ENCODE peak calls at places on chromosomes 12 and 14, in eight cellular contexts. W is H1, P is breast epithelium, U is stomach, R is lower lobe of right lung, I is lung, D is GM23248, J is thoracic aorta. C is an unnamed sample.

GRCh38 chr12:92041742-92042141 is 103.9 kb downstream of the BTG1 start:
- DNase-seq in P (no peak), U (no peak), J (no peak), W (no peak), D (no peak), R (no peak), I (no peak), C (no peak)

GRCh38 chr12:117417004-117417403 is 55.6 kb upstream of the NOS1 start:
- DNase-seq in U (no peak), P (no peak), I (no peak), W (no peak), D (no peak), J (no peak), R (no peak), C (no peak)

GRCh38 chr12:15662983-15663659 is 126.1 kb downstream of the EPS8 start:
- DNase-seq in J (no peak), U (no peak), D (no peak), I (no peak), W (no peak), R (no peak), P (no peak), C (no peak)

GRCh38 chr14:30270200-30271161 is 288.5 kb upstream of the G2E3 start:
- DNase-seq in J (peak), P (peak), R (peak), U (peak), D (peak), I (peak), W (peak), C (peak)

GRCh38 chr12:77167801-77168200 is 102.4 kb upstream of the E2F7 start:
- DNase-seq in I (no peak), R (no peak), J (no peak), D (peak), U (no peak), P (no peak), W (no peak), C (no peak)

GRCh38 chr12:80551897-80552296 is 107.9 kb downstream of the PTPRQ start:
- DNase-seq in W (no peak), P (no peak), D (peak), J (peak), R (no peak), I (no peak), U (no peak), C (peak)

GRCh38 chr14:92718659-92719058 is 29.8 kb downstream of the LGMN start:
- DNase-seq in W (no peak), P (no peak), U (no peak), J (no peak), I (no peak), D (peak), R (no peak), C (no peak)

GRCh38 chr14:105581551-105582341 is 55.4 kb downstream of the TMEM121 start:
- DNase-seq in I (no peak), D (no peak), W (no peak), U (no peak), R (no peak), J (no peak), P (peak), C (no peak)

GRCh38 chr12:69059465-69060457 is 126.8 kb upstream of the CPM start:
- DNase-seq in R (no peak), D (peak), P (no peak), I (no peak), U (no peak), J (no peak), W (no peak), C (peak)

GRCh38 chr14:98956181-98956580 is 315.8 kb downstream of the BCL11B start:
- DNase-seq in D (no peak), P (no peak), I (no peak), W (no peak), J (no peak), U (no peak), R (no peak), C (no peak)

GRCh38 chr12:98352218-98352811 is 163.1 kb upstream of the TMPO start:
- DNase-seq in W (peak), I (no peak), U (no peak), P (no peak), D (peak), R (no peak), J (no peak), C (peak)

GRCh38 chr12:130299574-130299973 is 38.1 kb upstream of the PIWIL1 start:
- DNase-seq in P (no peak), R (no peak), D (no peak), W (no peak), U (no peak), J (no peak), I (no peak), C (no peak)

GRCh38 chr12:104603545-104603973 is 146.8 kb downstream of the CHST11 start:
- DNase-seq in I (no peak), W (no peak), P (no peak), R (no peak), J (no peak), U (no peak), D (peak), C (no peak)

GRCh38 chr14:94008234-94008633 is 11.1 kb downstream of the CCDC197 start:
- DNase-seq in U (no peak), D (no peak), R (no peak), I (no peak), W (no peak), J (no peak), P (no peak), C (no peak)

GRCh38 chr12:32920506-32921085 is 24.0 kb upstream of the PKP2 start:
- DNase-seq in I (no peak), R (no peak), P (no peak), W (no peak), U (no peak), J (no peak), D (no peak), C (peak)

GRCh38 chr12:46915861-46916260 is 90.1 kb upstream of the SLC38A4 start:
- DNase-seq in R (no peak), I (no peak), P (no peak), W (no peak), D (peak), U (no peak), J (no peak), C (no peak)

GRCh38 chr14:94285158-94285557 is 7.9 kb downstream of the SERPINA10 start:
- DNase-seq in R (no peak), J (no peak), P (no peak), U (no peak), W (no peak), D (no peak), I (no peak), C (no peak)

GRCh38 chr12:977163-977562 is 13.9 kb upstream of the ERC1 start:
- DNase-seq in D (no peak), W (no peak), P (no peak), J (no peak), I (no peak), R (no peak), U (no peak), C (no peak)

GRCh38 chr14:52871606-52872005 is 79.2 kb downstream of the FERMT2 start:
- DNase-seq in W (no peak), U (no peak), I (no peak), J (no peak), R (no peak), D (peak), P (no peak), C (no peak)

GRCh38 chr14:56666716-56667115 is 87.1 kb downstream of the TMEM260 start:
- DNase-seq in D (peak), R (no peak), P (no peak), J (no peak), I (no peak), W (no peak), U (no peak), C (no peak)

GRCh38 chr14:104562606-104563005 is 17.0 kb upstream of the C14orf180 start:
- DNase-seq in U (no peak), J (no peak), I (no peak), P (no peak), W (no peak), D (no peak), R (no peak), C (no peak)

GRCh38 chr12:96431067-96431466 is 30.8 kb upstream of the CDK17 start:
- DNase-seq in I (no peak), W (no peak), J (no peak), U (no peak), P (no peak), D (no peak), R (no peak), C (no peak)

GRCh38 chr12:96438330-96438729 is 38.1 kb upstream of the CDK17 start:
- DNase-seq in J (no peak), W (no peak), R (no peak), I (no peak), U (no peak), P (no peak), D (no peak), C (no peak)

GRCh38 chr12:96436366-96437295 is 36.4 kb upstream of the CDK17 start:
- DNase-seq in I (no peak), P (no peak), R (no peak), J (no peak), U (no peak), W (no peak), D (no peak), C (no peak)

DNA sequence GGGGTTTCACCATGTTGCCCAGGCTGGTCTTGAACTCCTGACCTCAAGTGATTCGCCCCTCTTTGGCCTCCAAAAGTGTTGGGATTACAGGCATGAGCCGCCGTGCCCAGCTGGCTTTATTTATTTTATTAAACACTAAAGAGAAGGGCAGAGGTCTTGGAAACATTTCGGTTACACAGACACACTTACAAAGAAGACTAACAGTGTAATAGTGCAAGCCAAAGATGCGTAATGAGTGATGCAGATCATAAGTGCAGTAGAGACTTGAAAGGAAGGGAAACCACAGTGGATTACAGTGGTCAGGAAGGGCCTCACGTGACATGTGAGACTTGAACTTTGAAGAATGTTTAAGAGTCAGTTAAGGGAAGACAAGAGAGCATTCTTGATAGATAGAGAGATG is 33.9 kb upstream of the CDK17 start:
- DNase-seq in U (no peak), W (no peak), R (no peak), I (no peak), J (no peak), P (no peak), D (peak), C (no peak)
- H3K27ac ChIP-seq in U (peak), W (no peak), R (no peak), I (no peak), J (no peak), P (no peak), D (peak), C (peak)

GRCh38 chr14:102729268-102729667 is 48.0 kb upstream of the TRAF3 start:
- DNase-seq in U (no peak), J (no peak), P (no peak), D (no peak), W (no peak), R (no peak), I (no peak), C (no peak)
- H3K27ac ChIP-seq in U (no peak), J (no peak), P (no peak), D (no peak), W (no peak), R (no peak), I (no peak), C (no peak)

GRCh38 chr14:28280530-28280929 is 486.1 kb upstream of the FOXG1 start:
- DNase-seq in U (no peak), J (no peak), P (no peak), W (no peak), R (no peak), D (no peak), I (no peak), C (no peak)

GRCh38 chr14:28280997-28281598 is 485.5 kb upstream of the FOXG1 start:
- DNase-seq in I (no peak), J (no peak), P (no peak), D (no peak), U (no peak), W (no peak), R (no peak), C (no peak)
- H3K27ac ChIP-seq in I (no peak), J (no peak), P (no peak), D (no peak), U (no peak), W (no peak), R (no peak), C (no peak)

GRCh38 chr12:49358548-49359141 is 8.6 kb upstream of the SPATS2 start:
- DNase-seq in R (no peak), D (peak), U (peak), P (no peak), W (no peak), I (no peak), J (no peak), C (peak)
- H3K27ac ChIP-seq in R (no peak), D (no peak), U (no peak), P (no peak), W (no peak), I (no peak), J (no peak), C (no peak)

DNA sequence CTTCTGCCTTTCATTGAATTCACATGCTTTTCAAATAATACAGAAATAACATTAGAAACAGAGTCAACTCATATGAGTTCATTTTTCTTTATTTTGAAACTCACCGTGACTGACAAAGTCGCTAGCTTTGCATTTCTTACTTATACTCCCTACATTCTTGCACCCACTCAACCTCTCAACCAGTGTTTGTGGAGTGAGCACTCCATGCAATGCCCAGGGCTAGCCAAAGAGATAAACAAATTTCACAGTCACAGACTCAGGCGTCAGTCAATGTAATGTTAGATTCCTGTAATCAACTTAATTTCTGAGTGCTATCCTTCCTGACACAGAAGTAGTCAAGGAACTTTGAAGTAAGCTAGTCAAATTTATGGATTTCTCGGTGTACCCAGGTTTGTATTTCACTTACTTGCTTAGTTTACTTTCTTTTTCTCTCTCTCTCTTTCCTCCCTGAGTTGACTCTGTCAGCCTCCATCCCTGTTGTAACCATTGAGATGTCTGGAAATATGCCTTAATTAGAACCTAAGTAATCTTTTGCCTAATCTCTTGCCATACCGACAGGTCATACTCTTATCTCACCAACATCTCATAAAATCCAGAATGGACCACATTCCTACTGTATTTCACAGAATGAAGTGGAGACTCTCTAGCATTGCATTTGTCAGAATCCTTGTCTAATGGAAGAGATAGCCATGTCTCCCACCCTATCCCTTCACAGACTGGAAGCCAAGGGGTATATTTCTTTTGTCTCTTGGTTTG is 413.0 kb downstream of the AEBP2 start:
- DNase-seq in I (no peak), W (no peak), D (no peak), R (no peak), P (no peak), U (no peak), J (no peak), C (no peak)
- H3K27ac ChIP-seq in I (no peak), W (no peak), D (no peak), R (peak), P (no peak), U (no peak), J (peak), C (no peak)

GRCh38 chr12:6604254-6605029 is 2.7 kb downstream of the CHD4 start:
- DNase-seq in R (no peak), I (no peak), P (no peak), J (no peak), D (peak), W (no peak), U (no peak), C (no peak)

GRCh38 chr12:6608592-6609311 is 1.6 kb upstream of the CHD4 start:
- DNase-seq in D (peak), P (peak), R (no peak), I (no peak), W (no peak), J (no peak), U (no peak), C (no peak)

GRCh38 chr12:6605425-6606330 is 1.5 kb downstream of the CHD4 start:
- DNase-seq in U (no peak), J (no peak), W (no peak), I (no peak), P (no peak), R (no peak), D (peak), C (no peak)

GRCh38 chr12:6607751-6608591 is 792 bp upstream of the CHD4 start:
- DNase-seq in U (peak), P (no peak), R (peak), I (peak), J (peak), D (peak), W (no peak), C (no peak)

GRCh38 chr12:6606331-6607131 is 648 bp downstream of the CHD4 start:
- DNase-seq in J (peak), P (peak), I (peak), W (no peak), U (peak), D (peak), R (peak), C (no peak)
- H3K27ac ChIP-seq in J (peak), P (peak), I (peak), W (peak), U (peak), D (peak), R (peak), C (peak)

GRCh38 chr12:89821901-89822300 is 113.3 kb upstream of the ATP2B1 start:
- DNase-seq in I (no peak), P (no peak), U (no peak), D (no peak), W (no peak), J (no peak), R (no peak), C (peak)
- H3K27ac ChIP-seq in I (no peak), P (no peak), U (no peak), D (no peak), W (no peak), J (no peak), R (no peak), C (no peak)

C was measured in epithelial cell of prostate.